ENCODE peak calls at places on chromosome 1, in six cellular contexts. D is H9; C is activated CD4-positive, alpha-beta T cell treated with anti-CD3 and anti-CD28 coated beads, Interleukin-2, amount 10 ng/mL, durations not matched to agents 7 days and 5 days; S is AG10803; B is skeletal muscle cell; A is Panc1. G is an unnamed sample.
A peak's percentile ranks its signal among the peaks of the same experiment; 100 is the strongest.

GRCh38 chr1:192575499-192576189 is at the start of gene RGS1:
- DNase-seq in D (no peak), C (peak; percentile 72), S (no peak), B (no peak), A (no peak), G (no peak)

GRCh38 chr1:74368335-74368734 is 133.1 kb downstream of the TNNI3K start:
- DNase-seq in D (no peak), C (no peak), S (no peak), B (no peak), A (no peak), G (no peak)

GRCh38 chr1:38270241-38270871 is 223.8 kb upstream of the POU3F1 start:
- DNase-seq in D (peak; percentile 96), C (no peak), S (no peak), B (no peak), A (no peak), G (peak; percentile 89)

GRCh38 chr1:228400692-228401454 is 5.8 kb downstream of the TRIM11 start:
- DNase-seq in D (peak; percentile 23), C (no peak), S (no peak), B (no peak), A (no peak), G (peak; percentile 37)

GRCh38 chr1:155200920-155201319 is 6.8 kb downstream of the THBS3 start:
- DNase-seq in D (no peak), C (no peak), S (no peak), B (no peak), A (no peak), G (no peak)

GRCh38 chr1:83917961-83918360 is 81.0 kb downstream of the TTLL7 start:
- DNase-seq in D (no peak), C (no peak), S (no peak), B (no peak), A (no peak), G (no peak)

GRCh38 chr1:204104331-204105222 is 31.7 kb downstream of the SOX13 start:
- DNase-seq in D (no peak), C (peak; percentile 14), S (no peak), B (no peak), A (no peak), G (no peak)

GRCh38 chr1:67570473-67571143 is 114.4 kb upstream of the GADD45A start:
- DNase-seq in D (no peak), C (no peak), S (peak; percentile 94), B (peak; percentile 66), A (no peak), G (no peak)

GRCh38 chr1:53145942-53146708 is 3.7 kb upstream of the SLC1A7 start:
- DNase-seq in D (no peak), C (no peak), S (peak; percentile 100), B (peak; percentile 97), A (no peak), G (peak; percentile 60)

GRCh38 chr1:15260418-15261154 is 13.6 kb downstream of the FHAD1 start:
- DNase-seq in D (no peak), C (no peak), S (no peak), B (no peak), A (no peak), G (peak; percentile 50)

GRCh38 chr1:11680270-11681070 is 478 bp downstream of the MAD2L2 start:
- DNase-seq in D (no peak), C (no peak), S (peak; percentile 15), B (no peak), A (no peak), G (no peak)

GRCh38 chr1:43783096-43783670 is 75.8 kb downstream of the ST3GAL3 start:
- DNase-seq in D (no peak), C (no peak), S (no peak), B (no peak), A (no peak), G (no peak)

GRCh38 chr1:6185151-6185550 is 5.0 kb upstream of the CHD5 start:
- DNase-seq in D (no peak), C (no peak), S (peak; percentile 88), B (peak; percentile 26), A (no peak), G (no peak)

GRCh38 chr1:103337779-103338178 is 187.7 kb upstream of the RNPC3 start:
- DNase-seq in D (no peak), C (no peak), S (no peak), B (no peak), A (no peak), G (no peak)

GRCh38 chr1:229714964-229715603 is 89.0 kb downstream of the URB2 start:
- DNase-seq in D (peak; percentile 57), C (peak; percentile 35), S (peak; percentile 22), B (no peak), A (no peak), G (peak; percentile 82)

GRCh38 chr1:214670098-214670497 is 67.1 kb downstream of the CENPF start:
- DNase-seq in D (no peak), C (no peak), S (peak; percentile 51), B (peak; percentile 76), A (no peak), G (no peak)

GRCh38 chr1:58779837-58780585 is 3.8 kb downstream of the JUN start:
- DNase-seq in D (peak; percentile 31), C (no peak), S (peak; percentile 67), B (no peak), A (no peak), G (peak; percentile 64)

GRCh38 chr1:235781807-235782206 is 84.9 kb downstream of the LYST start:
- DNase-seq in D (no peak), C (no peak), S (peak; percentile 5), B (no peak), A (no peak), G (no peak)

GRCh38 chr1:23216771-23217420 is 406 bp downstream of the HTR1D start:
- DNase-seq in D (peak; percentile 64), C (no peak), S (no peak), B (no peak), A (no peak), G (peak; percentile 86)

GRCh38 chr1:112904071-112904830 is 51.7 kb downstream of the SLC16A1 start:
- DNase-seq in D (no peak), C (peak; percentile 15), S (peak; percentile 72), B (peak; percentile 48), A (no peak), G (no peak)

GRCh38 chr1:33361553-33362262 is 40.8 kb upstream of the A3GALT2 start:
- DNase-seq in D (no peak), C (no peak), S (no peak), B (no peak), A (no peak), G (no peak)

GRCh38 chr1:207711285-207711684 is 40.6 kb upstream of the CD46 start:
- DNase-seq in D (peak; percentile 73), C (no peak), S (no peak), B (no peak), A (no peak), G (peak; percentile 72)

GRCh38 chr1:245953876-245954660 is 553.0 kb downstream of the SMYD3 start:
- DNase-seq in D (no peak), C (peak; percentile 8), S (no peak), B (no peak), A (no peak), G (no peak)

GRCh38 chr1:214413315-214413714 is 132.4 kb downstream of the SMYD2 start:
- DNase-seq in D (no peak), C (no peak), S (no peak), B (no peak), A (no peak), G (no peak)

GRCh38 chr1:246450485-246451251 is 56.4 kb downstream of the SMYD3 start:
- DNase-seq in D (no peak), C (no peak), S (peak; percentile 27), B (peak; percentile 10), A (peak; percentile 7), G (no peak)

GRCh38 chr1:16249838-16250241 is 12.9 kb upstream of the CPLANE2 start:
- DNase-seq in D (no peak), C (no peak), S (peak; percentile 95), B (peak; percentile 64), A (no peak), G (no peak)

GRCh38 chr1:101244842-101245574 is 8.2 kb downstream of the S1PR1 start:
- DNase-seq in D (no peak), C (no peak), S (no peak), B (no peak), A (no peak), G (no peak)

GRCh38 chr1:172929006-172929405 is 121.7 kb downstream of the TNFSF18 start:
- DNase-seq in D (no peak), C (no peak), S (no peak), B (no peak), A (no peak), G (no peak)

GRCh38 chr1:235415008-235415904 is 48.0 kb downstream of the TBCE start:
- DNase-seq in D (peak; percentile 74), C (peak; percentile 70), S (peak; percentile 83), B (peak; percentile 41), A (no peak), G (peak; percentile 84)

GRCh38 chr1:59707216-59707615 is 107.5 kb upstream of the HOOK1 start:
- DNase-seq in D (no peak), C (no peak), S (peak; percentile 94), B (peak; percentile 97), A (no peak), G (no peak)

G was measured in endodermal cell.